ENCODE peak calls at places on chromosomes 7 and 10, in four cellular contexts. J is caudate nucleus, X is Peyer's patch, C is right cardiac atrium. F is an unnamed sample.

GRCh38 chr10:92413519-92413918 is 122.6 kb downstream of the MARCHF5 start:
- DNase-seq in X (no peak), C (no peak), J (no peak), F (no peak)

GRCh38 chr7:5629941-5630340 is 151.5 kb downstream of the RNF216 start:
- DNase-seq in J (peak), C (no peak), X (no peak), F (peak)

GRCh38 chr7:98066934-98067507 is 39.6 kb upstream of the LMTK2 start:
- DNase-seq in C (no peak), X (no peak), J (no peak), F (no peak)

GRCh38 chr7:151506901-151507382 is 12.8 kb downstream of the RHEB start:
- DNase-seq in X (no peak), J (no peak), C (no peak), F (no peak)

GRCh38 chr10:133355991-133356390 is 1.8 kb downstream of the FUOM start:
- DNase-seq in X (no peak), J (no peak), C (peak), F (no peak)

GRCh38 chr10:921471-922414 is 9.8 kb downstream of the LARP4B start:
- DNase-seq in X (peak), J (no peak), C (no peak), F (no peak)

GRCh38 chr7:18961997-18962396 is 155.4 kb downstream of the TWIST1 start:
- DNase-seq in C (no peak), X (no peak), J (no peak), F (no peak)

GRCh38 chr10:11772575-11773288 is 30.6 kb downstream of the ECHDC3 start:
- DNase-seq in J (no peak), C (no peak), X (no peak), F (no peak)

GRCh38 chr10:119667562-119668328 is 16.6 kb downstream of the BAG3 start:
- DNase-seq in J (no peak), C (peak), X (peak), F (no peak)

GRCh38 chr10:44991571-44991970 is 9.2 kb upstream of the ZNF22 start:
- DNase-seq in X (no peak), J (no peak), C (peak), F (no peak)

GRCh38 chr10:920450-920849 is 11.1 kb downstream of the LARP4B start:
- DNase-seq in X (no peak), C (no peak), J (no peak), F (no peak)

GRCh38 chr10:99714446-99714845 is 17.5 kb downstream of the COX15 start:
- DNase-seq in J (no peak), X (no peak), C (no peak), F (no peak)

GRCh38 chr7:141221007-141221612 is 147.2 kb downstream of the TMEM178B start:
- DNase-seq in X (no peak), C (no peak), J (no peak), F (no peak)

GRCh38 chr7:157961731-157962457 is 625.1 kb downstream of the DNAJB6 start:
- DNase-seq in X (no peak), J (no peak), C (no peak), F (peak)

GRCh38 chr7:94012748-94013147 is 8.6 kb upstream of the BET1 start:
- DNase-seq in C (no peak), X (no peak), J (no peak), F (no peak)

GRCh38 chr10:70761031-70761601 is 24.1 kb downstream of the TBATA start:
- DNase-seq in C (no peak), X (no peak), J (no peak), F (peak)

GRCh38 chr10:48284002-48284546 is 9.6 kb upstream of the FRMPD2 start:
- DNase-seq in X (no peak), J (no peak), C (no peak), F (no peak)

GRCh38 chr7:143225047-143225446 is 3.2 kb downstream of the TAS2R40 start:
- DNase-seq in J (no peak), X (no peak), C (no peak), F (no peak)

GRCh38 chr7:55234408-55234807 is 130.7 kb upstream of the LANCL2 start:
- DNase-seq in C (no peak), J (no peak), X (no peak), F (no peak)

GRCh38 chr10:133379152-133379800 is at the start of gene PAOX:
- DNase-seq in C (peak), X (peak), J (peak), F (no peak)

GRCh38 chr7:123624527-123625183 is 23.0 kb downstream of the ASB15 start:
- DNase-seq in C (peak), X (peak), J (no peak), F (no peak)

GRCh38 chr7:136969776-136970175 is 101.3 kb downstream of the CHRM2 start:
- DNase-seq in X (no peak), J (no peak), C (no peak), F (no peak)

GRCh38 chr7:87318741-87319140 is 26.7 kb upstream of the CROT start:
- DNase-seq in X (no peak), C (no peak), J (no peak), F (no peak)

GRCh38 chr10:33588974-33589600 is 254.6 kb upstream of the NRP1 start:
- DNase-seq in C (no peak), J (no peak), X (no peak), F (no peak)

GRCh38 chr7:13990984-13991790 is 1.7 kb upstream of the ETV1 start:
- DNase-seq in C (peak), J (peak), X (peak), F (peak)

GRCh38 chr7:76340617-76341131 is 18.1 kb downstream of the YWHAG start:
- DNase-seq in J (no peak), C (no peak), X (no peak), F (no peak)

GRCh38 chr7:76334320-76334967 is 24.3 kb downstream of the YWHAG start:
- DNase-seq in X (no peak), C (no peak), J (no peak), F (no peak)

GRCh38 chr7:76338298-76339084 is 20.3 kb downstream of the YWHAG start:
- DNase-seq in C (no peak), X (no peak), J (no peak), F (no peak)

GRCh38 chr7:76336094-76336493 is 22.7 kb downstream of the YWHAG start:
- DNase-seq in X (no peak), J (no peak), C (no peak), F (no peak)

DNA sequence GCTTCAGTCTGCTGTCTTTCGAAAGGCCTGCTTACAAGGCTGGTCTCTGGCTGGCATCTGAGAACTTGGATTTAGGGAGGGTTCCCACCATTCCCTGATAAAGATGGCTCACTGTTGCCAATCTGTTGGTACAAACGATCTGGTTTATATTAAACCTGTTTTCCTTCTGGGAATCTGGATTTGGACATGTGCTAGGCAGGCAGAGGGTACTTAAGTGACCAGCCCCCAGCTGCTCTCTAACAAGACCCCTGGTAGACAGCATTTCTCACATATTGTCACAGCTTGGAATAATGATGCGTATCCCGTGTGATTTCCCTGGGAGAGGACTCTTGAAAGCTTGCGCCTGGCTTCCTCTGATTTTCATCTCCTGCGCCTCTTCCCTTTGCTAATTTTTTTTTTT is 21.6 kb downstream of the YWHAG start:
- DNase-seq in X (no peak), C (no peak), J (no peak), F (no peak)
- H3K27ac ChIP-seq in X (no peak), C (peak), J (no peak), F (peak)

GRCh38 chr10:72337039-72337629 is 17.6 kb downstream of the DNAJB12 start:
- DNase-seq in C (peak), J (peak), X (peak), F (peak)
- H3K27ac ChIP-seq in C (peak), J (peak), X (peak), F (peak)

DNA sequence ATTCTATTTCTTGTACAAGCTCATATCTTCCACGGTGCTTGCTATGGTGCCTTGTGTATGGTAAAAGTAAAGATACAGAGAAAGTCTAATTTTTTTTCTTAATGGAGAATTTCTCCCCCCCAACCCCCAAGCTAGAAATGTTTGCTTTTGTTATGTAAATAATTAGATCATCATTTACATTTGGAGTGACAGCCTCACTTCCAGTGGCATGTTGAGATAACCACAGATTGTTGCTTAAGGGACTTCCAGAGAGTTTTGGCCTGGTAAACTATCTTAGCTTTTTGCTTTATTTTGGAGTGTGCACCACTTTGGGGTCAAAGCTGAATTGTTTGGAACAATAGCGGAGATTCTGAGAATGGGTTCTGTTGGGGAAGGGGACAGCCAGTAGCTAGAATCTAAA is 129.7 kb downstream of the ZNF365 start:
- DNase-seq in J (no peak), X (no peak), C (no peak), F (no peak)
- H3K27ac ChIP-seq in J (no peak), X (no peak), C (no peak), F (no peak)

GRCh38 chr10:108567899-108568752 is 1355.2 kb downstream of the XPNPEP1 start:
- DNase-seq in J (no peak), C (no peak), X (no peak), F (no peak)
- H3K27ac ChIP-seq in J (no peak), C (no peak), X (no peak), F (no peak)

GRCh38 chr7:129669901-129670300 is 58.4 kb downstream of the NRF1 start:
- DNase-seq in J (no peak), X (no peak), C (no peak), F (no peak)
- H3K27ac ChIP-seq in J (no peak), X (no peak), C (no peak), F (no peak)

GRCh38 chr10:30490289-30491000 is 56.5 kb downstream of the MAP3K8 start:
- DNase-seq in J (no peak), X (no peak), C (no peak), F (no peak)

GRCh38 chr10:30493609-30494530 is 59.9 kb downstream of the MAP3K8 start:
- DNase-seq in X (peak), J (no peak), C (peak), F (no peak)

GRCh38 chr10:30491832-30492530 is 58.0 kb downstream of the MAP3K8 start:
- DNase-seq in C (no peak), X (no peak), J (no peak), F (no peak)

GRCh38 chr10:30489291-30489823 is 55.4 kb downstream of the MAP3K8 start:
- DNase-seq in C (no peak), X (no peak), J (no peak), F (no peak)

DNA sequence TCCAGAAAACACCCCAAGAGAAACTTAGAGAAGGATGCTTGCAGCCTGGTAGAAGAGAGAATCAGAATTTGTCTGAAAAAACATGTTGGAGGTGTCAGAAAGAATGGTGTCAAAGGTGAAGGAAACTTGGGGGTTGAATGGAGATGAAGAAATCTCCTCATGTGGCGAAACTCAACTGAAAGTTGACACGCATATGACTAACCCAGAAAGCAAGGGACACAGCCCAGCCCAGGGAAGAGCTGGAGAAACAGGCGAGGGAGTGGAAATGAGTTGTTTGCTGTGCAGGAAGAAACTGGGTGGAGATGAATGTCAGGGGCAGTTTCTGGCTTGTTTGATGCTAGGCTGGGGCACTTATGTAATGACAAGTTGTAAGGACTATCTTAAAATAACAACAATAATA is 57.2 kb downstream of the MAP3K8 start:
- DNase-seq in J (no peak), X (no peak), C (peak), F (no peak)
- H3K27ac ChIP-seq in J (no peak), X (no peak), C (no peak), F (no peak)

GRCh38 chr10:31829776-31830175 is 98.9 kb downstream of the ARHGAP12 start:
- DNase-seq in C (no peak), J (no peak), X (no peak), F (no peak)

GRCh38 chr10:31832261-31832660 is 96.4 kb downstream of the ARHGAP12 start:
- DNase-seq in X (no peak), J (no peak), C (no peak), F (no peak)

GRCh38 chr10:31836569-31837406 is 91.8 kb downstream of the ARHGAP12 start:
- DNase-seq in X (no peak), C (no peak), J (no peak), F (no peak)

GRCh38 chr10:31830887-31831286 is 97.7 kb downstream of the ARHGAP12 start:
- DNase-seq in J (no peak), X (no peak), C (no peak), F (no peak)

GRCh38 chr10:31833753-31834152 is 94.9 kb downstream of the ARHGAP12 start:
- DNase-seq in C (no peak), J (no peak), X (no peak), F (no peak)
- H3K27ac ChIP-seq in C (no peak), J (no peak), X (no peak), F (no peak)

DNA sequence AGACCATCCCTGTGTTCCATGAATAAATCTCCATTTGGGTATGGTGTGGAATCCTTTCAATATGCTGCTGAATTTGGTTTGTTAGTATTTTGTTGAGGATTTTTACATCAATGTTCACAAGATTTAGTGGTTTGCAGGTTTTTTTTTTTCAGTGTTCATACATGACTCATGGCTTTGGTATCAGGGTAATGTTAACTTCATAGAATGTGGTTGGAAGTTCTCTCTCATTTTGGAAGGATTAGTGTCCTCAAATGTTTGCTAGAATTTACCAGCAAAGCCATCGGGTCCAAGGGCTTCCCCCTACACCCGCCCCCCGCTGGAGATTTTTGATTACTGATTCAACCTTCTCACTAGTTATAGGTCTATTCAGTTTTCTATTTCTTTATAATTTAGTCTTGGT is 398.0 kb downstream of the NXPH1 start:
- DNase-seq in C (no peak), J (no peak), X (no peak), F (no peak)
- H3K27ac ChIP-seq in C (no peak), J (no peak), X (no peak), F (no peak)

GRCh38 chr7:83614112-83614511 is 34.8 kb downstream of the SEMA3E start:
- DNase-seq in J (no peak), X (no peak), C (no peak), F (no peak)

GRCh38 chr7:83610649-83611304 is 38.2 kb downstream of the SEMA3E start:
- DNase-seq in X (no peak), J (no peak), C (no peak), F (no peak)

GRCh38 chr7:83611776-83612175 is 37.2 kb downstream of the SEMA3E start:
- DNase-seq in J (no peak), C (no peak), X (no peak), F (no peak)

DNA sequence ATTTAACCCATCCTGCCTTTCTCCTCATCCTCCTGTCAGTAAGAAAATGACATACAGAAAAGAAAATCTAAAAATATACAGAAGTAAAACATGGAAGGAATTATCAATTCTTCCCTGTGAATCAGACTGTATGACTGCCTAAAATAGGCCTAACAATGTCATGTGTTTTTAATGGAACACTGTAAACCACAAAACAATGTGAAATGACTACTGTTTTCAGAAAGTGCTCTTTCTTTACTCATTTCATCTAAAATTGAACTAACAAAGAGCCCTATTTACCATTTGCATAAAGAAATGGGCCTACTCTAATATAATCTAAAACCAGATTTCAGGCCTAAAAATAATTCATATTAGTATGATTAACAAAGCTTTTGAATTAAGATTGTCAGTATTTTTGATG is 35.7 kb downstream of the SEMA3E start:
- DNase-seq in C (no peak), X (no peak), J (no peak), F (no peak)
- H3K27ac ChIP-seq in C (no peak), X (no peak), J (no peak), F (no peak)

F was measured in dorsolateral prefrontal cortex.